ENCODE peak calls at places on chromosomes 6 and 20, in ten cellular contexts. H is NCI-H2081; A is AG08395; N is stimulated activated CD8-positive, alpha-beta memory T cell treated with anti-CD3 and anti-CD28 coated beads, Interleukin-7, amount 100 ng/mL, for 1 hour; P is brain microvascular endothelial cell; I is left colon; Q is H9; L is left ventricle myocardium inferior; G is KBM-7; T is Daoy. B is an unnamed sample.

GRCh38 chr20:5570442-5570841 is 179.8 kb upstream of the SHLD1 start:
- DNase-seq in H (no peak), A (no peak), N (no peak), P (no peak), I (no peak), Q (no peak), L (no peak), G (no peak), T (no peak), B (no peak)

GRCh38 chr20:47809561-47809960 is 24.3 kb upstream of the SULF2 start:
- DNase-seq in H (no peak), A (no peak), N (no peak), P (no peak), I (peak), Q (peak), L (no peak), G (no peak), T (peak), B (no peak)

GRCh38 chr20:64036346-64037198 is 590 bp downstream of the C20orf204 start:
- DNase-seq in H (no peak), A (no peak), N (no peak), P (no peak), I (no peak), Q (no peak), L (no peak), G (peak), T (no peak), B (no peak)

GRCh38 chr6:154613137-154613676 is 102.7 kb upstream of the CNKSR3 start:
- DNase-seq in H (no peak), A (peak), N (no peak), P (peak), I (no peak), Q (no peak), L (no peak), G (peak), T (peak), B (no peak)

GRCh38 chr20:45465492-45466266 is 3.9 kb upstream of the WFDC2 start:
- DNase-seq in H (no peak), A (no peak), N (no peak), P (no peak), I (peak), Q (no peak), L (no peak), G (peak), T (no peak), B (no peak)

GRCh38 chr6:37696841-37697735 is 595 bp downstream of the MDGA1 start:
- DNase-seq in H (no peak), A (peak), N (no peak), P (no peak), I (no peak), Q (no peak), L (peak), G (peak), T (peak), B (peak)

GRCh38 chr6:169084067-169084466 is 169.6 kb downstream of the THBS2 start:
- DNase-seq in H (no peak), A (no peak), N (no peak), P (no peak), I (no peak), Q (no peak), L (no peak), G (no peak), T (no peak), B (no peak)

GRCh38 chr20:52105045-52105572 is 86.5 kb downstream of the ZFP64 start:
- DNase-seq in H (peak), A (peak), N (no peak), P (peak), I (no peak), Q (peak), L (no peak), G (no peak), T (peak), B (no peak)

GRCh38 chr20:58327211-58327610 is 17.7 kb downstream of the RAB22A start:
- DNase-seq in H (no peak), A (no peak), N (no peak), P (no peak), I (no peak), Q (no peak), L (no peak), G (no peak), T (no peak), B (peak)

GRCh38 chr6:128655978-128656498 is 135.6 kb upstream of the PTPRK start:
- DNase-seq in H (no peak), A (peak), N (no peak), P (peak), I (no peak), Q (no peak), L (no peak), G (no peak), T (peak), B (no peak)

GRCh38 chr6:169101036-169101805 is 152.4 kb downstream of the THBS2 start:
- DNase-seq in H (no peak), A (no peak), N (no peak), P (no peak), I (no peak), Q (no peak), L (no peak), G (no peak), T (no peak), B (no peak)

GRCh38 chr6:41674231-41675000 is 36.1 kb downstream of the MDFI start:
- DNase-seq in H (no peak), A (no peak), N (no peak), P (no peak), I (no peak), Q (no peak), L (no peak), G (no peak), T (no peak), B (peak)

GRCh38 chr20:25632940-25633790 is 9.4 kb upstream of the NANP start:
- DNase-seq in H (no peak), A (no peak), N (no peak), P (no peak), I (no peak), Q (no peak), L (no peak), G (no peak), T (peak), B (no peak)

GRCh38 chr6:165404703-165405102 is 95.3 kb upstream of the C6orf118 start:
- DNase-seq in H (no peak), A (no peak), N (no peak), P (no peak), I (no peak), Q (no peak), L (no peak), G (no peak), T (no peak), B (no peak)

GRCh38 chr6:113642714-113643442 is 214.3 kb upstream of the MARCKS start:
- DNase-seq in H (peak), A (no peak), N (no peak), P (no peak), I (peak), Q (no peak), L (no peak), G (no peak), T (peak), B (no peak)

GRCh38 chr20:24786096-24786495 is 163.0 kb upstream of the CST7 start:
- DNase-seq in H (no peak), A (no peak), N (no peak), P (no peak), I (no peak), Q (no peak), L (no peak), G (no peak), T (no peak), B (no peak)

GRCh38 chr6:20704325-20704724 is 170.1 kb downstream of the CDKAL1 start:
- DNase-seq in H (no peak), A (no peak), N (no peak), P (no peak), I (no peak), Q (no peak), L (no peak), G (no peak), T (no peak), B (no peak)

GRCh38 chr20:60999256-60999655 is 252.8 kb upstream of the CDH4 start:
- DNase-seq in H (no peak), A (no peak), N (no peak), P (no peak), I (no peak), Q (no peak), L (no peak), G (no peak), T (no peak), B (no peak)

GRCh38 chr6:105909084-105909483 is 177.1 kb upstream of the PRDM1 start:
- DNase-seq in H (no peak), A (no peak), N (no peak), P (no peak), I (no peak), Q (no peak), L (no peak), G (no peak), T (no peak), B (no peak)

GRCh38 chr6:105536961-105537360 is 134.1 kb upstream of the PREP start:
- DNase-seq in H (no peak), A (no peak), N (no peak), P (no peak), I (no peak), Q (no peak), L (no peak), G (no peak), T (no peak), B (no peak)

GRCh38 chr6:40473026-40473425 is 114.1 kb downstream of the LRFN2 start:
- DNase-seq in H (no peak), A (no peak), N (no peak), P (no peak), I (no peak), Q (no peak), L (no peak), G (no peak), T (no peak), B (no peak)

GRCh38 chr6:148593130-148593812 is 153.6 kb upstream of the UST start:
- DNase-seq in H (no peak), A (peak), N (no peak), P (peak), I (no peak), Q (no peak), L (no peak), G (no peak), T (peak), B (no peak)

GRCh38 chr20:36101201-36101600 is 53.3 kb upstream of the EPB41L1 start:
- DNase-seq in H (no peak), A (no peak), N (no peak), P (no peak), I (peak), Q (no peak), L (no peak), G (no peak), T (no peak), B (no peak)

B was measured in Right ventricle myocardium superior.